ENCODE peak calls at places on chromosomes 1 and 21, in five cellular contexts. R is psoas muscle; X is AG04449; P is stimulated activated CD4-positive, alpha-beta T cell treated with anti-CD3 and anti-CD28 coated beads, TNF-alpha, amount 100 ng/mL, for 4 hours; J is BJ. Q is an unnamed sample.
A peak's percentile ranks its signal among the peaks of the same experiment; 100 is the strongest.

GRCh38 chr1:206693029-206693428 is 8.3 kb downstream of the MAPKAPK2 start:
- DNase-seq in R (peak; percentile 94), X (no peak), P (no peak), J (no peak), Q (no peak)

GRCh38 chr21:36076878-36077658 is 7.2 kb downstream of the CBR1 start:
- DNase-seq in R (no peak), X (no peak), P (no peak), J (no peak), Q (no peak)

GRCh38 chr1:236870721-236871120 is 75.6 kb downstream of the MTR start:
- DNase-seq in R (no peak), X (no peak), P (no peak), J (no peak), Q (no peak)

GRCh38 chr21:42384999-42385398 is 10.9 kb downstream of the TMPRSS3 start:
- DNase-seq in R (no peak), X (no peak), P (no peak), J (no peak), Q (no peak)

GRCh38 chr1:89276690-89277089 is 4.0 kb upstream of the GBP5 start:
- DNase-seq in R (no peak), X (no peak), P (no peak), J (no peak), Q (no peak)

GRCh38 chr1:55311057-55311631 is 96.0 kb upstream of the USP24 start:
- DNase-seq in R (no peak), X (peak; percentile 3), P (no peak), J (no peak), Q (no peak)

GRCh38 chr1:21573971-21574458 is 64.8 kb downstream of the ALPL start:
- DNase-seq in R (peak; percentile 75), X (no peak), P (no peak), J (no peak), Q (no peak)

GRCh38 chr1:167454929-167455785 is 63.2 kb downstream of the CD247 start:
- DNase-seq in R (peak; percentile 83), X (no peak), P (peak; percentile 60), J (no peak), Q (no peak)

GRCh38 chr1:212606734-212607205 is 1.8 kb upstream of the ATF3 start:
- DNase-seq in R (peak; percentile 72), X (no peak), P (no peak), J (no peak), Q (no peak)

GRCh38 chr1:204633665-204634064 is 51.9 kb downstream of the LRRN2 start:
- DNase-seq in R (no peak), X (no peak), P (no peak), J (no peak), Q (no peak)

GRCh38 chr1:205978676-205979075 is 24.5 kb downstream of the RAB7B start:
- DNase-seq in R (no peak), X (no peak), P (no peak), J (no peak), Q (no peak)

GRCh38 chr1:217982711-217983405 is 302.2 kb upstream of the RRP15 start:
- DNase-seq in R (peak; percentile 39), X (no peak), P (no peak), J (no peak), Q (no peak)

GRCh38 chr1:42143875-42144274 is 9.3 kb upstream of the GUCA2B start:
- DNase-seq in R (no peak), X (no peak), P (no peak), J (no peak), Q (no peak)

GRCh38 chr1:185720633-185721272 is 13.4 kb upstream of the HMCN1 start:
- DNase-seq in R (no peak), X (peak; percentile 36), P (no peak), J (no peak), Q (peak; percentile 12)

GRCh38 chr1:227805606-227806197 is 9.8 kb upstream of the PRSS38 start:
- DNase-seq in R (no peak), X (peak; percentile 40), P (no peak), J (peak; percentile 94), Q (peak; percentile 26)

GRCh38 chr1:21289700-21290545 is at the start of gene ECE1:
- DNase-seq in R (no peak), X (no peak), P (no peak), J (no peak), Q (no peak)

GRCh38 chr1:214660900-214661299 is 57.9 kb downstream of the CENPF start:
- DNase-seq in R (no peak), X (peak; percentile 70), P (no peak), J (peak; percentile 37), Q (no peak)

GRCh38 chr1:228830185-228830953 is 95.1 kb downstream of the RHOU start:
- DNase-seq in R (no peak), X (no peak), P (no peak), J (no peak), Q (no peak)

Q was measured in epithelial cell of proximal tubule.